ENCODE peak calls at places on chromosomes 3 and 15, in four cellular contexts. One of them, this sample, is unnamed.

GRCh38 chr3:17915341-17915740 is 172.9 kb upstream of the TBC1D5 start:
- DNase-seq in GM12878: no peak
- DNase-seq in K562: no peak
- DNase-seq in HepG2: no peak
- DNase-seq in this sample: no peak

GRCh38 chr3:143334231-143334630 is 214.7 kb downstream of the CHST2 start:
- DNase-seq in HepG2: no peak
- DNase-seq in K562: no peak
- DNase-seq in GM12878: no peak
- DNase-seq in this sample: no peak

GRCh38 chr3:156511987-156512677 is 42.8 kb downstream of the SSR3 start:
- DNase-seq in GM12878: no peak
- DNase-seq in K562: no peak
- DNase-seq in HepG2: no peak
- DNase-seq in this sample: no peak

GRCh38 chr15:89358435-89358754 is 23.8 kb upstream of the POLG start:
- DNase-seq in HepG2: no peak
- DNase-seq in GM12878: no peak
- DNase-seq in K562: no peak
- DNase-seq in this sample: no peak

GRCh38 chr15:31474059-31474868 is 147.6 kb downstream of the KLF13 start:
- DNase-seq in HepG2: no peak
- DNase-seq in GM12878: no peak
- DNase-seq in K562: no peak
- DNase-seq in this sample: no peak

GRCh38 chr3:189406148-189406547 is 225.0 kb upstream of the TP63 start:
- DNase-seq in HepG2: no peak
- DNase-seq in GM12878: no peak
- DNase-seq in K562: no peak
- DNase-seq in this sample: no peak

GRCh38 chr15:48466825-48467224 is 135.6 kb downstream of the DUT start:
- DNase-seq in GM12878: no peak
- DNase-seq in K562: no peak
- DNase-seq in HepG2: no peak
- DNase-seq in this sample: no peak

GRCh38 chr3:132083583-132084372 is 49.0 kb upstream of the CPNE4 start:
- DNase-seq in GM12878: no peak
- DNase-seq in HepG2: no peak
- DNase-seq in K562: no peak
- DNase-seq in this sample: no peak

GRCh38 chr3:58151637-58152036 is 59.1 kb downstream of the DNASE1L3 start:
- DNase-seq in GM12878: no peak
- DNase-seq in K562: no peak
- DNase-seq in HepG2: no peak
- DNase-seq in this sample: no peak

GRCh38 chr3:15361494-15362214 is 29.3 kb upstream of the SH3BP5 start:
- DNase-seq in GM12878: peak; percentile 99
- DNase-seq in K562: no peak
- DNase-seq in HepG2: no peak
- DNase-seq in this sample: no peak

GRCh38 chr15:31202953-31203352 is 101.4 kb upstream of the TRPM1 start:
- DNase-seq in K562: no peak
- DNase-seq in GM12878: no peak
- DNase-seq in HepG2: no peak
- DNase-seq in this sample: no peak

DNA sequence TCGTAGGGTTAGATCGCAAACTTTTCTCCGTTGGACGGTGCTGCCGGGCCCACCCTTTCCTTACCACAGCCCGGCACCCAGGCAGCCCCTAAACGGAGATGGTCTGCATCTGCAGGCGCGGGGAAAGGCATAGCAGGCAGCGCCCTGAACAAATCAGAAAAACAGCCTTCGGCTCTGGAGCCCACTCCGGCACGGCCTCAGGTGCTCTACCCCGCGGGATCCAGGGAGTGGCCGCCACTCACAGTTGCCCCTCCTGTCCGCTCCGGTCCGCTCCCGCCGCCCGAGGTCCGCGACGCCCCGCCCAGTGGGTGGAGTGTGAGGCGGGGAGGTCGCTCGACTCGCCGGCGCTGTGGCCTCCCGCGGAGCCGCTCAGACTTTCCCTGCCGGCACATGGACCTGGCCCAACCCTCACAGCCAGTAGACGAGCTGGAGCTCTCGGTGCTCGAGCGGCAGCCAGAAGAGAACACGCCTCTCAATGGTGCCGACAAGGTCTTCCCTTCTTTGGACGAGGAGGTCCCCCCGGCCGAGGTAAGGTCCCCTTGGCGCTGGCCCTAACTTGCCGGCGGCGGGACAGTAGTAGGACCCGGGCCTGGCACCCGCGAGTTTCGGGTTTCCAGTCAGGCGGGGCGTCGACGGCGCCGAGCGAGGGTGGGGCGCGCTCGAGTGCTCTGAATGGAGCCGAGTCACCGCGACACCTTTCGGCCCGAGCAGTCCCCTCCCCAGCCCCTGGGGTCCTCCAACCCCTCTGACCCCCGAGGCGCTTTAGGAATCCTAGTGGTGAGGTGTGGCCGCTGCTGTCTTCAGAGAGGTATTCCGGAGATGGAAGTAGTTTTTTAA is at the start of gene C3orf52:
- DNase-seq in HepG2: peak; percentile 56
- DNase-seq in K562: peak; percentile 85
- DNase-seq in GM12878: no peak
- DNase-seq in this sample: peak; percentile 92
- TF ChIP-seq BHLHE40 in HepG2: no peak
- TF ChIP-seq BHLHE40 in K562: no peak
- TF ChIP-seq BHLHE40 in GM12878: no peak
- TF ChIP-seq BHLHE40 in this sample: no peak

GRCh38 chr15:94255540-94255939 is 24.2 kb downstream of the MCTP2 start:
- DNase-seq in K562: no peak
- DNase-seq in GM12878: no peak
- DNase-seq in HepG2: peak; percentile 79
- DNase-seq in this sample: no peak

GRCh38 chr15:94259121-94259776 is 27.9 kb downstream of the MCTP2 start:
- DNase-seq in HepG2: no peak
- DNase-seq in GM12878: no peak
- DNase-seq in K562: no peak
- DNase-seq in this sample: no peak

GRCh38 chr15:94259863-94260262 is 28.5 kb downstream of the MCTP2 start:
- DNase-seq in HepG2: no peak
- DNase-seq in GM12878: no peak
- DNase-seq in K562: no peak
- DNase-seq in this sample: no peak

GRCh38 chr15:94262201-94262600 is 30.8 kb downstream of the MCTP2 start:
- DNase-seq in HepG2: no peak
- DNase-seq in GM12878: no peak
- DNase-seq in K562: no peak
- DNase-seq in this sample: no peak

DNA sequence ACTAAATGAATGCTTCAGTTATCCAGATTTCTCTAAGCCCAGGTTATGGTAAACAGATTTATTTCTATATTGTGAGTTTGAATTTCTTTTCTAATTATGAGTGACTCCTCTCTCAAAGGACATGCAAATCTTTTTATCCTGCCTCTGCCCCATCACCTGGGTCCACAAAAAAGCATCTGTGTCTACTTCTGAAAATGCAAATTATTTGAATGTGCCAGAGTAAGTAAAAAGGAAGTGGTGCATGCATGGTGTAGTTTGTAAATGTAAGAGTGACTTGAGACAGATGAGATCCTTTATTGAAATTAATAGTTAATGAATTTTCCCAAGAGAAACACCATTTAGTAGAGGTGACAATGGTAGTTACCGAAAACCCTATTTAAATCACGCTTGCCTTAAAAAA is 26.9 kb downstream of the MCTP2 start:
- DNase-seq in K562: no peak
- DNase-seq in HepG2: no peak
- DNase-seq in GM12878: no peak
- DNase-seq in this sample: no peak
- TF ChIP-seq FOXM1 in K562: no peak
- TF ChIP-seq FOXM1 in HepG2: no peak
- TF ChIP-seq FOXM1 in GM12878: no peak
- TF ChIP-seq FOXM1 in this sample: no peak

GRCh38 chr3:192570315-192570714 is 157.0 kb downstream of the FGF12 start:
- DNase-seq in GM12878: no peak
- DNase-seq in K562: no peak
- DNase-seq in HepG2: no peak
- DNase-seq in this sample: no peak

GRCh38 chr3:192566706-192567290 is 160.5 kb downstream of the FGF12 start:
- DNase-seq in K562: peak; percentile 54
- DNase-seq in GM12878: peak; percentile 9
- DNase-seq in HepG2: peak; percentile 45
- DNase-seq in this sample: peak; percentile 43

GRCh38 chr3:192573240-192573639 is 154.1 kb downstream of the FGF12 start:
- DNase-seq in K562: no peak
- DNase-seq in HepG2: no peak
- DNase-seq in GM12878: no peak
- DNase-seq in this sample: no peak

GRCh38 chr3:192571197-192571791 is 156.0 kb downstream of the FGF12 start:
- DNase-seq in K562: no peak
- DNase-seq in GM12878: no peak
- DNase-seq in HepG2: no peak
- DNase-seq in this sample: peak; percentile 30

DNA sequence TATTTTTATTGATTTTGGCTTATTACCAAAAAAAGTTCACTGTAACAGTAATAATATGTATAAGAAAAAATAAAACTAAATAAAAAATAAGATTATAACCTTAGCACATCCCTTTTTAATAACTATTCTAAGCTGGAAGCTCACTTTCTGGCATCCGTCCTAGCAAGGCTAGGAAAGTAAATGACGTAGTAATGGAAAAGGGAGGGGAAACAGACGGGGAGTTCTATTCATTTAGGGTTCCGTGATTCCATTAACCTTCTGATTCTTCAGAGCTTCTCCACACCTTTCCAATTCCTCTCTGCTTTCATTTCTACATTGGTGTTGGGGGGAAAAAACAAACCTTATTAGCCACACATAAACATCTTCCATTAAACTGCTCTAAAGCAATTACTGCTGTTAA is 156.6 kb downstream of the FGF12 start:
- DNase-seq in HepG2: no peak
- DNase-seq in GM12878: no peak
- DNase-seq in K562: no peak
- DNase-seq in this sample: peak; percentile 5
- TF ChIP-seq SP1 in HepG2: no peak
- TF ChIP-seq SP1 in GM12878: no peak
- TF ChIP-seq SP1 in K562: no peak
- TF ChIP-seq SP1 in this sample: no peak

DNA sequence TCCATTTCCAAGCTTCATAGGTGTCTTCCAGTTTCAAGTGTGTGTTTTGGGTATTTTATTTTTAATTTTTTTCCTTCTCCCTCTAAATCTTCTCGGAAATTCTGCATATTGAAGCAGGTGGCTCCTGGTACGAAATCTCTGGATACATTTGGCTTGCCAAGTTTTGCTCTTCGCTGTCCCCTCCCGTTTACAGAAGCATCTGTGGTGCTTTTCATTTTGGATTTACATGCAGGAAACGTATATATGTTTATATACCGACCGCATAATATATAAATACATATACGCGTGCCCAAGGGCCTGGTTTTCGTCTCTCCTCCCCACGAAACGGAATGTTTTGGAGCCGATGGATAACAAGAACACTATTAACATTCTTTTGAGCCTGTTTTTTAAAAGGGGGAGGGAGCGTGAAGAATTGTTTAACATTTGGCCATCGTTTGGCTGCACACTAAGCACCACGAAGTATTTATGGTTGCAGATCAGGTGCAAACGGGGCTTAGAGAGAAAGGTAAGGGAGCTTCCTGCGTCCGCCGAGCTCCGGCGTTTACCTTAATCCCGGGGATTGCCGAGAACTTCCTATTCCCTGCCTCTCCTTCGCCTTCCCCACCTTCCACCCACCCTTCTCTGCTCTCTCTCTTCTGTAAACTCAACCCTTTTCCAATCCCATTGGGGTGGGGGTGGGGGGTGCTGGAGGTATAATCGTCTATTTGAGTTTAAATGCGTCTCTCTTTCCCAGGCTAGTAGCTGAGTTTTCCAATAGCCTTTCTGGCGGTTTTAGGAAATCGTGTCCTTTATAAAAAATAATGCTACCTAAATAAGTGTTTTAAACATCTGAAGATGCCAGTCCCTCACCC is 1.1 kb upstream of the NLGN1 start:
- DNase-seq in GM12878: no peak
- DNase-seq in HepG2: no peak
- DNase-seq in K562: no peak
- DNase-seq in this sample: peak; percentile 16
- TF ChIP-seq BHLHE40 in GM12878: no peak
- TF ChIP-seq BHLHE40 in HepG2: no peak
- TF ChIP-seq BHLHE40 in K562: no peak
- TF ChIP-seq BHLHE40 in this sample: no peak

DNA sequence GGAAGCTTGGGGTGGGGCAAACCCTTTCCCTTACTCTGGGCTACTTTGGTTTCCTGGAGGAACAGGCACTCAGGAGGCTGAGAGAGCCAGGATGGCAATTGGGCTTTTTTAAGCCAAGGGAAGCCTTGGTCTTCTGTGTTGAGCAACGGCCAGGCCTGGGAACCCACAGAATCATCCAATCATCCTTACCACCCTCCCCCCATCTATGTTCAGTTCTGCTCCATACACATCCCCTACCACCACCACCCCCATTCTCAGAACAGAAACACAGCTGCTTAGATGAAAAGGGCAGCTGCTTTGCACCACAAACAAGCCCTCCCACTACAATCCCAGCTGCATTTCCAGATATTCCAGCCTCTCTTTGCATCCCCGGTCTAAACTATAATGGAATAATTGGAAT is 21.0 kb downstream of the SEMA5B start:
- DNase-seq in HepG2: no peak
- DNase-seq in K562: no peak
- DNase-seq in GM12878: no peak
- DNase-seq in this sample: no peak
- TF ChIP-seq FOXM1 in HepG2: no peak
- TF ChIP-seq FOXM1 in K562: no peak
- TF ChIP-seq FOXM1 in GM12878: no peak
- TF ChIP-seq FOXM1 in this sample: no peak

This sample was measured in HEK293T.